ENCODE peak calls at places on chromosomes 16 and 17, in four cellular contexts. Z, F, U and B are unnamed samples.

GRCh38 chr17:9956474-9957131 is 51.5 kb upstream of the RCVRN start:
- DNase-seq in Z (no peak), F (no peak), U (no peak), B (no peak)

GRCh38 chr16:19757762-19758595 is 39.9 kb downstream of the IQCK start:
- DNase-seq in Z (no peak), F (no peak), U (peak; percentile 84), B (no peak)

GRCh38 chr16:84220851-84221250 is 19.0 kb downstream of the KCNG4 start:
- DNase-seq in Z (no peak), F (no peak), U (no peak), B (no peak)

GRCh38 chr16:53084736-53085538 is 30.1 kb downstream of the CHD9 start:
- DNase-seq in Z (no peak), F (no peak), U (no peak), B (no peak)

GRCh38 chr16:84319146-84319760 is 24.6 kb downstream of the WFDC1 start:
- DNase-seq in Z (no peak), F (no peak), U (no peak), B (no peak)

GRCh38 chr16:68707341-68708152 is 29.5 kb upstream of the CDH1 start:
- DNase-seq in Z (peak; percentile 66), F (no peak), U (peak; percentile 81), B (no peak)

GRCh38 chr16:72996291-72997062 is 51.5 kb downstream of the ZFHX3 start:
- DNase-seq in Z (no peak), F (no peak), U (peak; percentile 66), B (no peak)

GRCh38 chr17:64448665-64449512 is at the start of gene MILR1:
- DNase-seq in Z (peak; percentile 28), F (peak; percentile 77), U (no peak), B (peak; percentile 92)

GRCh38 chr16:5768445-5768844 is 670.9 kb upstream of the EEF2KMT start:
- DNase-seq in Z (no peak), F (no peak), U (no peak), B (no peak)

GRCh38 chr16:89498839-89499238 is 8.5 kb upstream of the ANKRD11 start:
- DNase-seq in Z (no peak), F (no peak), U (no peak), B (no peak)

GRCh38 chr16:24499193-24499814 is 40.1 kb upstream of the RBBP6 start:
- DNase-seq in Z (peak; percentile 44), F (no peak), U (peak; percentile 21), B (peak; percentile 13)

GRCh38 chr16:89924298-89924924 is 1.3 kb downstream of the TUBB3 start:
- DNase-seq in Z (peak; percentile 46), F (no peak), U (peak; percentile 55), B (peak; percentile 16)

GRCh38 chr16:9567674-9568073 is 476.2 kb downstream of the HAPSTR1 start:
- DNase-seq in Z (no peak), F (no peak), U (no peak), B (no peak)

GRCh38 chr16:89827383-89828198 is 684 bp upstream of the SPIRE2 start:
- DNase-seq in Z (no peak), F (no peak), U (peak; percentile 79), B (peak; percentile 18)

GRCh38 chr16:54194008-54194731 is 92.4 kb downstream of the IRX3 start:
- DNase-seq in Z (no peak), F (no peak), U (no peak), B (no peak)

GRCh38 chr17:6458416-6458950 is 14.2 kb downstream of the PIMREG start:
- DNase-seq in Z (no peak), F (no peak), U (no peak), B (no peak)

GRCh38 chr16:561957-562938 is 2.1 kb downstream of the PRR35 start:
- DNase-seq in Z (no peak), F (no peak), U (no peak), B (no peak)

GRCh38 chr16:6068063-6068462 is 970.5 kb upstream of the EEF2KMT start:
- DNase-seq in Z (no peak), F (no peak), U (no peak), B (no peak)

GRCh38 chr16:24852281-24852721 is 6.5 kb downstream of the SLC5A11 start:
- DNase-seq in Z (no peak), F (no peak), U (no peak), B (no peak)

GRCh38 chr17:68324654-68325336 is 33.5 kb downstream of the ARSG start:
- DNase-seq in Z (no peak), F (no peak), U (no peak), B (no peak)

GRCh38 chr16:15952265-15952711 is 2.9 kb downstream of the ABCC1 start:
- DNase-seq in Z (no peak), F (no peak), U (peak; percentile 70), B (peak; percentile 62)

GRCh38 chr16:86375841-86376240 is 134.5 kb upstream of the FOXF1 start:
- DNase-seq in Z (no peak), F (no peak), U (no peak), B (no peak)

GRCh38 chr16:3819741-3820724 is 60.5 kb downstream of the CREBBP start:
- DNase-seq in Z (peak; percentile 56), F (no peak), U (no peak), B (peak; percentile 98)

GRCh38 chr17:61399131-61400057 is at the start of gene TBX2:
- DNase-seq in Z (no peak), F (no peak), U (peak; percentile 80), B (no peak)

GRCh38 chr17:81210868-81211267 is 11.9 kb downstream of the CEP131 start:
- DNase-seq in Z (no peak), F (no peak), U (no peak), B (no peak)

GRCh38 chr16:1272453-1273198 is 16.8 kb downstream of the TPSD1 start:
- DNase-seq in Z (no peak), F (no peak), U (no peak), B (no peak)

GRCh38 chr16:50067290-50067853 is 1.6 kb downstream of the HEATR3 start:
- DNase-seq in Z (no peak), F (no peak), U (peak; percentile 79), B (peak; percentile 73)

GRCh38 chr17:6752068-6752909 is 3.6 kb upstream of the XAF1 start:
- DNase-seq in Z (no peak), F (no peak), U (peak; percentile 81), B (peak; percentile 96)

GRCh38 chr17:77318491-77319210 is 177.9 kb downstream of the SEC14L1 start:
- DNase-seq in Z (no peak), F (no peak), U (no peak), B (no peak)

GRCh38 chr17:2796164-2797140 is at the start of gene RAP1GAP2:
- DNase-seq in Z (peak; percentile 50), F (no peak), U (no peak), B (no peak)

GRCh38 chr17:74137416-74137815 is 66.1 kb upstream of the RPL38 start:
- DNase-seq in Z (no peak), F (no peak), U (no peak), B (no peak)

GRCh38 chr16:25614836-25615235 is 76.9 kb upstream of the HS3ST4 start:
- DNase-seq in Z (no peak), F (no peak), U (no peak), B (no peak)

GRCh38 chr16:23508589-23509440 is 1.5 kb downstream of the GGA2 start:
- DNase-seq in Z (no peak), F (no peak), U (no peak), B (peak; percentile 38)

DNA sequence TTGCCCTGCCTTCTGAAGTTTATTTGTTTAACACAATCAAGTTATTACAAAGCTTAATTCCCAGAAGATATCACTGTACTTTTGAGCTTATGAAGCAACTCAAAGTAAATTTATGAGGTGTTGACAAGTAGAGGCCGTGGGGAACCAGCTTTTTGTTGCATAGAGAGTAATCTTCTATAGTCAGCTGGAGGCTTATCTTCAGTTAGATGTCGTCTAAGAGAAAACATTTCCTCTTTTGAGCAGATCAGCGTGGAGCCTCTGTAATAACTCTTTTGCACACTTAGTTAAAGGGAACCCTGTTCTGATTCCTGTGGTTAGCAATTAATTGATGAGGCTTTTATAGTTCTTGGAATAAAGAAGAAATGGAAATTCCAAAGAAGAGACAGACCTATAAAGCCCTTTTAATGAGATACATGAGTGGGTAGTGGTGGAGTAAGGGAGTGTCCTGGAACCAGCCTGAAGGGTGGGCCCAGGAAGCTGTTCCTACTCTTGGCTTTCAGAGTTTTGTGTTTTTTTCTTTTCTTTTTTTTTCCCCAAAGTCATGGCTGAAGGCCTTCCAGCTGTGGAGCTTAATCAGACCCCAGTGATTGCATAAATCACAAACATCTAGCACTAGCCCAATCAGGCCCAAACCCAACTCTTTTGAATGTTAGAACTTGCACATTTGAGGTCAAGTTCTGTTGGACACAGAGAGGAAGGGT is 28.9 kb upstream of the MAP3K14 start:
- DNase-seq in Z (peak; percentile 49), F (no peak), U (no peak), B (peak; percentile 92)
- TF ChIP-seq MYC in Z (no peak), F (no peak), U (no peak), B (no peak)

GRCh38 chr17:47882695-47883588 is 13.1 kb upstream of the SP2 start:
- DNase-seq in Z (no peak), F (no peak), U (no peak), B (no peak)
- H3K36me3 ChIP-seq in Z (no peaks in the 10 kb centered on the region), F (no peaks in the 10 kb centered on the region), U (no peaks in the 10 kb centered on the region), B (no peaks in the 10 kb centered on the region)

DNA sequence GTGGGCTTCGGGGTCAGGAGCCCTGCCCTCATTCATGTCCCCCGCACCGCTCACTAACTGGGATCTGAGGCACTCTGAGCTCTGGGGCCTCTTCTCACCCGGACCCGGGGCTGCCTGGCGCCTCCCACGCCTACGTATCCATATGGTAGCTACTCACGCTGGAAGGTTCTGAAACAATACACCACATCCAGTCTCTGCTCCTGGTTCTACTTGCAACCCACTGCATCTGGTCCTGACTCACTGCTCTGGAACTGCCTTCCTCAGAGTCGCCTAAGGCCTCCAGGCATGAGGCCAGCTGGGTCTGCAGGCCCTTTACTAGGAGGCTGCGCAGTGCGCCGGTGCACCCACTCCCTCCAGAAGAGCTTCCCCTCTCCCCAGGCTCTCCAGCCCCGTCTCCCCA is 18.1 kb downstream of the USP36 start:
- DNase-seq in Z (no peak), F (no peak), U (no peak), B (no peak)
- TF ChIP-seq MYC in Z (no peak), F (no peak), U (no peak), B (no peak)

GRCh38 chr17:62692159-62692651 is 64.7 kb downstream of the MRC2 start:
- DNase-seq in Z (no peak), F (no peak), U (no peak), B (no peak)
- H3K36me3 ChIP-seq in Z (no peaks in the 10 kb centered on the region), F (no peaks in the 10 kb centered on the region), U (no peaks in the 10 kb centered on the region), B (no peaks in the 10 kb centered on the region)

DNA sequence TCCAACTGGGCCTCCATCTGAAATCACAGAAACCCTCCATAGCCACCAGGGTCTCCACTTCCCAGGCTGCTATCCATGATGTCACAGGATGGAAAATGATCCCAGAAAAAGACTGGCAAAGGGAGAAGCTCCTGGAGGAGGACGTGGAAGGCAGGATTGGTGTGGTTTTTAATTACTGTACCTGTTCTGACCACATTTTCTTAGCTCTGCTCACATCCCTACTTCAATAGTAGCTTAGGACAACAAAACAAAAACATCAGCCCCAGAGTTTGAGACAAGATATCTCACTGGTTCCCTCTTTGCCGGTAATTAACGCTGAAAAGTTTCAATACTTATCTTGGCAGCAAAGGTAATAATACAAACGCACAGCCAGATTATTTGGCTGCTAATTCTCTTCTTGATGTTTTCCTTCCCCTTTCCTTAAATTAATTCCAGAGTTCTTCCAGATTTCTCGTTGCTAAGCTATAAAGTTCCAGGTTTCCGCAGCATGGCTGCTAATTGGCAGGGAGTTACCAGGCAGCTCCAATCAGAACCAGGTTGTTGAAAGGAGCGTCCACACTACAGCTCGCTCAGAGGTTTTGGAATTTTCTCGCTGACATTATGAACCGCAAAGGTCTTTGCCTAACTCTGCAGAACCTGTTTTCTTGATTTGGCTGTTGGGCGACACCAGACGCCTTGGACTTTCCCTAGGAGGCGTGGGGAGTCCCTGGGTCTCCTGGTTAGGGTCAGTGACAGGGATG is 263.4 kb downstream of the MRTFB start:
- DNase-seq in Z (no peak), F (no peak), U (no peak), B (peak; percentile 14)
- TF ChIP-seq MYC in Z (no peak), F (no peak), U (no peak), B (no peak)

GRCh38 chr17:75496005-75496404 is 19.3 kb downstream of the CASKIN2 start:
- DNase-seq in Z (no peak), F (no peak), U (no peak), B (no peak)
- H3K36me3 ChIP-seq in Z (peaks cover 61% of the 10 kb centered on the region), F (peaks cover 15% of the 10 kb centered on the region), U (peaks cover 81% of the 10 kb centered on the region), B (no peaks in the 10 kb centered on the region)